ENCODE peak calls at places on chromosomes 6 and 20, in ten cellular contexts. O is kidney; U is NCI-H1105 treated with DMSO at 0.1 percent for 48 hours; Y is HEK293T; T is AG10803; I is stimulated activated naive CD4-positive, alpha-beta T cell; G is hippocampal formation; N is mesenchymal stem cell; A is CD8-positive, alpha-beta T cell; W is non-pigmented ciliary epithelial cell. L is an unnamed sample.

GRCh38 chr6:1254326-1254725 is 57.6 kb upstream of the FOXQ1 start:
- DNase-seq in O (no peak), U (no peak), Y (no peak), T (no peak), I (no peak), G (no peak), N (no peak), A (no peak), W (no peak), L (no peak)

GRCh38 chr6:12060780-12061619 is 48.9 kb downstream of the HIVEP1 start:
- DNase-seq in O (peak), U (no peak), Y (no peak), T (no peak), I (peak), G (no peak), N (peak), A (peak), W (peak), L (no peak)

GRCh38 chr6:6930223-6930880 is 177.4 kb upstream of the RREB1 start:
- DNase-seq in O (no peak), U (no peak), Y (no peak), T (no peak), I (no peak), G (no peak), N (peak), A (no peak), W (no peak), L (no peak)

GRCh38 chr20:63345328-63346100 is 15.6 kb downstream of the CHRNA4 start:
- DNase-seq in O (peak), U (no peak), Y (no peak), T (no peak), I (no peak), G (no peak), N (no peak), A (no peak), W (no peak), L (no peak)

GRCh38 chr6:169428532-169428931 is 174.9 kb upstream of the THBS2 start:
- DNase-seq in O (no peak), U (no peak), Y (no peak), T (no peak), I (no peak), G (no peak), N (no peak), A (no peak), W (no peak), L (no peak)

GRCh38 chr20:1861996-1862664 is 33.1 kb upstream of the SIRPA start:
- DNase-seq in O (no peak), U (no peak), Y (no peak), T (no peak), I (no peak), G (no peak), N (no peak), A (no peak), W (no peak), L (no peak)

GRCh38 chr6:74720923-74721322 is 484.9 kb downstream of the COL12A1 start:
- DNase-seq in O (no peak), U (no peak), Y (no peak), T (no peak), I (no peak), G (no peak), N (no peak), A (no peak), W (no peak), L (no peak)

GRCh38 chr20:59805786-59806577 is 127.5 kb downstream of the SYCP2 start:
- DNase-seq in O (no peak), U (no peak), Y (no peak), T (no peak), I (no peak), G (no peak), N (no peak), A (no peak), W (no peak), L (no peak)

GRCh38 chr20:9555781-9556180 is 41.4 kb downstream of the LAMP5 start:
- DNase-seq in O (no peak), U (no peak), Y (no peak), T (no peak), I (no peak), G (no peak), N (no peak), A (no peak), W (no peak), L (no peak)

GRCh38 chr6:7617954-7618764 is 28.2 kb downstream of the SNRNP48 start:
- DNase-seq in O (no peak), U (no peak), Y (no peak), T (peak), I (no peak), G (no peak), N (peak), A (no peak), W (no peak), L (no peak)

GRCh38 chr20:38222923-38223742 is 37.4 kb downstream of the KIAA1755 start:
- DNase-seq in O (peak), U (no peak), Y (no peak), T (no peak), I (no peak), G (no peak), N (no peak), A (no peak), W (no peak), L (no peak)

GRCh38 chr6:30207619-30208295 is 5.4 kb downstream of the TRIM26 start:
- DNase-seq in O (no peak), U (no peak), Y (no peak), T (peak), I (no peak), G (no peak), N (no peak), A (no peak), W (no peak), L (no peak)

GRCh38 chr20:52798124-52798523 is 174.0 kb upstream of the TSHZ2 start:
- DNase-seq in O (no peak), U (no peak), Y (no peak), T (no peak), I (no peak), G (no peak), N (peak), A (no peak), W (no peak), L (no peak)

L was measured in smooth muscle cell of the brain vasculature.